ENCODE peak calls at places on chromosomes 4 and X, in nine cellular contexts. V is breast epithelium, I is A549, E is tibial nerve, O is cardiac fibroblast, L is fibroblast of mammary gland, R is uterus, H is body of pancreas, K is HCT116. Q is an unnamed sample.
A peak's percentile ranks its signal among the peaks of the same experiment; 100 is the strongest.

GRCh38 chr4:145808021-145808650 is 128.2 kb downstream of the C4orf51 start:
- DNase-seq in V (no peak), I (peak; percentile 66), E (no peak), O (peak; percentile 88), L (peak; percentile 96), R (peak; percentile 30), H (no peak), K (peak; percentile 96), Q (peak; percentile 97)

GRCh38 chr4:113756005-113756410 is 5.5 kb downstream of the CAMK2D start:
- DNase-seq in V (no peak), I (no peak), E (no peak), O (peak; percentile 81), L (peak; percentile 76), R (no peak), H (no peak), K (no peak), Q (peak; percentile 72)

GRCh38 chrX:23732704-23733103 is 10.4 kb downstream of the ACOT9 start:
- DNase-seq in V (no peak), I (no peak), E (no peak), O (no peak), L (no peak), R (no peak), H (no peak), K (no peak), Q (no peak)

GRCh38 chr4:45036677-45037076 is 310.3 kb upstream of the GNPDA2 start:
- DNase-seq in V (no peak), I (no peak), E (no peak), O (no peak), L (no peak), R (no peak), H (no peak), K (no peak), Q (peak; percentile 9)

GRCh38 chr4:180084561-180084960 is 2158.6 kb upstream of the TENM3 start:
- DNase-seq in V (no peak), I (no peak), E (no peak), O (no peak), L (no peak), R (no peak), H (no peak), K (no peak), Q (no peak)

GRCh38 chr4:120843840-120844527 is 78.5 kb downstream of the PRDM5 start:
- DNase-seq in V (no peak), I (no peak), E (no peak), O (no peak), L (no peak), R (no peak), H (peak; percentile 22), K (no peak), Q (no peak)

GRCh38 chr4:32645653-32646052 is 1925.5 kb downstream of the PCDH7 start:
- DNase-seq in V (no peak), I (no peak), E (no peak), O (no peak), L (no peak), R (no peak), H (no peak), K (no peak), Q (no peak)

GRCh38 chr4:85720736-85721135 is 245.8 kb downstream of the ARHGAP24 start:
- DNase-seq in V (no peak), I (peak; percentile 17), E (no peak), O (peak; percentile 62), L (peak; percentile 60), R (no peak), H (no peak), K (no peak), Q (peak; percentile 66)

GRCh38 chr4:12846368-12846767 is 637.8 kb downstream of the RAB28 start:
- DNase-seq in V (no peak), I (no peak), E (no peak), O (no peak), L (no peak), R (no peak), H (no peak), K (no peak), Q (no peak)

GRCh38 chr4:95124906-95125504 is 367.2 kb downstream of the BMPR1B start:
- DNase-seq in V (no peak), I (peak; percentile 45), E (peak; percentile 19), O (peak; percentile 85), L (peak; percentile 78), R (no peak), H (no peak), K (peak; percentile 56), Q (peak; percentile 89)

GRCh38 chrX:38117485-38117884 is 103.2 kb downstream of the SRPX start:
- DNase-seq in V (no peak), I (no peak), E (no peak), O (peak; percentile 52), L (peak; percentile 80), R (no peak), H (peak; percentile 72), K (no peak), Q (peak; percentile 11)

GRCh38 chr4:133581971-133582619 is 433.0 kb downstream of the PCDH10 start:
- DNase-seq in V (no peak), I (no peak), E (no peak), O (peak; percentile 51), L (no peak), R (no peak), H (no peak), K (no peak), Q (peak; percentile 54)

GRCh38 chr4:8641931-8642650 is 49.5 kb downstream of the CPZ start:
- DNase-seq in V (peak; percentile 33), I (no peak), E (no peak), O (no peak), L (no peak), R (no peak), H (no peak), K (no peak), Q (no peak)

GRCh38 chrX:153469811-153470410 is 465 bp downstream of the HAUS7 start:
- DNase-seq in V (no peak), I (peak; percentile 47), E (no peak), O (no peak), L (peak; percentile 28), R (no peak), H (no peak), K (no peak), Q (peak; percentile 33)

GRCh38 chr4:6763330-6763851 is 19.1 kb upstream of the KIAA0232 start:
- DNase-seq in V (peak; percentile 67), I (no peak), E (no peak), O (no peak), L (no peak), R (no peak), H (no peak), K (no peak), Q (no peak)

GRCh38 chrX:70444326-70445196 is at the start of gene DLG3:
- DNase-seq in V (no peak), I (peak; percentile 42), E (no peak), O (peak; percentile 48), L (peak; percentile 29), R (no peak), H (peak; percentile 19), K (no peak), Q (peak; percentile 55)

GRCh38 chr4:163776961-163777360 is 282.5 kb downstream of the TMA16 start:
- DNase-seq in V (no peak), I (no peak), E (no peak), O (no peak), L (no peak), R (no peak), H (no peak), K (no peak), Q (no peak)

DNA sequence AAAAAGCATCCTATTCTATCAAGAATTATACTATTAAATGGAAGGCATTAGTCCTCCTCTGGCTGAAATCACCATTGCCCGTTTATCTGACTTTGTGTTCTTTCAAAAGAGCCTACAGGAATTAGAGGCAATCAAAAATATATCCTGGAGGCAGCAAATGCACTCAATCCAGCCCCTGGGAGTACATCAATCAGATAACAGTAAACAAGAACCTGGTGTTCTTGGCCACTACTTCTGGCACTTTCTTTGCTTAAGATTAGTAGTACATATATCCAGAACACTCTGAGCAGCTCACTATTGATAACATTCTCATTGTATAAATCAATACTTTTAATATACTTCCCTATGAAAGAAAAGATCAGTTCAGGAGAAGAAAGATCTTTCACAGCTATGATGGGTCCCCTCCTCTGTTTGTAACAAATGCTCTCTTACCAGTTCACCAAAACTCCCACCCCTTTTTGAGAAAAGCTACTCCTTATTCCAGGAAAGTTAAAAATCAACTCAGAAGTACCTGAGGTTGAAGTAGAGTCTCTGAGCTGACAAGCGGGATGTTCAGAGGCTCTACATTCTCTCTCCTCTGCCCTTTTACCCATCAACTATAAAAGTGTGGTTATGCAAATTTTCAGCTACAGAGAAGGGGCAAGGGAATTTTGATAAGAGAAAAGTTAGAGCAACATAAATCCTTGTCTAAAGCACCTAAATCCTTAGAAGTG is 176.0 kb downstream of the COX18 start:
- DNase-seq in V (no peak), I (no peak), E (no peak), O (no peak), L (no peak), R (no peak), H (no peak), K (no peak), Q (no peak)
- TF ChIP-seq CTCF in V (no peak), I (no peak), E (no peak), O (no peak), L (no peak), R (no peak), H (no peak), K (no peak), Q (no peak)

GRCh38 chrX:15274946-15275345 is 5.1 kb upstream of the ASB9 start:
- DNase-seq in V (no peak), I (no peak), E (no peak), O (no peak), L (no peak), R (no peak), H (no peak), K (no peak), Q (no peak)

GRCh38 chrX:15269120-15269519 is 763 bp downstream of the ASB9 start:
- DNase-seq in V (no peak), I (peak; percentile 5), E (no peak), O (no peak), L (no peak), R (no peak), H (no peak), K (no peak), Q (no peak)

GRCh38 chrX:15269618-15270521 is at the start of gene ASB9:
- DNase-seq in V (no peak), I (peak; percentile 81), E (peak; percentile 4), O (peak; percentile 51), L (peak; percentile 79), R (peak; percentile 26), H (peak; percentile 74), K (peak; percentile 39), Q (peak; percentile 82)
- H3K4me3 ChIP-seq in V (peak within 1 kb of the TSS; percentile 52), I (peak within 1 kb of the TSS; percentile 29), E (no peak within 1 kb of the TSS), O (no peak within 1 kb of the TSS), L (peak within 1 kb of the TSS; percentile 16), R (no peak within 1 kb of the TSS), H (no peak within 1 kb of the TSS), K (peak within 1 kb of the TSS; percentile 15), Q (peak within 1 kb of the TSS; percentile 39)

GRCh38 chr4:152779513-152780266 is at the start of the genes ARFIP1 and TIGD4:
- DNase-seq in V (peak; percentile 97), I (peak; percentile 81), E (peak; percentile 93), O (peak; percentile 98), L (peak; percentile 96), R (peak; percentile 98), H (peak; percentile 99), K (peak; percentile 95), Q (peak; percentile 98)
- TF ChIP-seq CTCF in V (no peak), I (peak; percentile 19), E (peak; percentile 26), O (peak; percentile 17), L (peak; percentile 3), R (peak; percentile 18), H (peak; percentile 34), K (peak; percentile 20), Q (peak; percentile 27)

DNA sequence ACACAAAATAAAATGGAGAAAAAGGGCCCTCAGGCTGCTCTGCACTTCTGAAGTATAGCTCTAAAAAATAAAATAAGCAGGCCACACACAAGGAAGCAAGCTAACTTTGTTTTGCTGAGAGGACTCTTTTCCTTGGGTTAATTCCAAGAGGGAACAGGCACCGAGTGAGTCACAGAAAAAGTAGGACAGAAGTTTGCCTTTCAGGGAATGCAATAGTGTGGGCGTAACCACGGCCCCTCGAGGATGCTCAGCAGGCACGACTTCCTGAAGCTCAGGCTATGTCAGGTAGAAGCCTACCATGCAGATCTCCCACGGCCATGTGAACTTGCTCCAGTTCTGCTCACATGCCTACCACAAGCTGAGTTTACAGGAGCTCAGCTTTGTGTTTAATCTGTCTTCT is 22.1 kb downstream of the PPP1R2C start:
- DNase-seq in V (no peak), I (peak; percentile 1), E (peak; percentile 31), O (peak; percentile 70), L (peak; percentile 82), R (no peak), H (no peak), K (no peak), Q (peak; percentile 52)
- H3K4me3 ChIP-seq in V (no peak overlapping the region), I (no peak overlapping the region), E (no peak overlapping the region), O (no peak overlapping the region), L (no peak overlapping the region), R (no peak overlapping the region), H (no peak overlapping the region), K (no peak overlapping the region), Q (no peak overlapping the region)